ENCODE peak calls at places on chromosome 2, in four cellular contexts. One of them, this sample, is unnamed.
A peak's percentile ranks its signal among the peaks of the same experiment; 100 is the strongest.

GRCh38 chr2:15094161-15094560 is 461.6 kb downstream of the LRATD1 start:
- DNase-seq in AG10803: no peak
- DNase-seq in neural progenitor cell: no peak
- DNase-seq in T-helper 1 cell: no peak
- DNase-seq in this sample: no peak

GRCh38 chr2:170235860-170236638 is 58.1 kb downstream of the MYO3B start:
- DNase-seq in AG10803: peak; percentile 36
- DNase-seq in neural progenitor cell: peak; percentile 84
- DNase-seq in T-helper 1 cell: no peak
- DNase-seq in this sample: peak; percentile 59

GRCh38 chr2:68853035-68853434 is 18.2 kb downstream of the BMP10 start:
- DNase-seq in neural progenitor cell: no peak
- DNase-seq in T-helper 1 cell: no peak
- DNase-seq in AG10803: peak; percentile 22
- DNase-seq in this sample: no peak

GRCh38 chr2:63047534-63048281 is 2.9 kb upstream of the OTX1 start:
- DNase-seq in neural progenitor cell: peak; percentile 76
- DNase-seq in T-helper 1 cell: no peak
- DNase-seq in AG10803: no peak
- DNase-seq in this sample: no peak

GRCh38 chr2:178997477-178997876 is 52.5 kb downstream of the CCDC141 start:
- DNase-seq in T-helper 1 cell: no peak
- DNase-seq in AG10803: no peak
- DNase-seq in neural progenitor cell: no peak
- DNase-seq in this sample: no peak

GRCh38 chr2:34104601-34105000 is 505.5 kb upstream of the FAM98A start:
- DNase-seq in AG10803: no peak
- DNase-seq in T-helper 1 cell: no peak
- DNase-seq in neural progenitor cell: no peak
- DNase-seq in this sample: no peak

GRCh38 chr2:226408131-226408530 is 391.5 kb downstream of the IRS1 start:
- DNase-seq in neural progenitor cell: no peak
- DNase-seq in T-helper 1 cell: no peak
- DNase-seq in AG10803: no peak
- DNase-seq in this sample: no peak

GRCh38 chr2:95004702-95005101 is 20.8 kb upstream of the MAL start:
- DNase-seq in AG10803: no peak
- DNase-seq in neural progenitor cell: no peak
- DNase-seq in T-helper 1 cell: no peak
- DNase-seq in this sample: no peak

GRCh38 chr2:164887434-164888112 is 46.0 kb upstream of the COBLL1 start:
- DNase-seq in neural progenitor cell: no peak
- DNase-seq in T-helper 1 cell: no peak
- DNase-seq in AG10803: no peak
- DNase-seq in this sample: no peak

GRCh38 chr2:1744151-1744445 is 217 bp downstream of the PXDN start:
- DNase-seq in neural progenitor cell: peak; percentile 79
- DNase-seq in AG10803: no peak
- DNase-seq in T-helper 1 cell: no peak
- DNase-seq in this sample: no peak

GRCh38 chr2:9467687-9468086 is 6.7 kb upstream of the IAH1 start:
- DNase-seq in neural progenitor cell: no peak
- DNase-seq in AG10803: no peak
- DNase-seq in T-helper 1 cell: no peak
- DNase-seq in this sample: no peak

GRCh38 chr2:9174771-9175441 is 31.7 kb upstream of the ASAP2 start:
- DNase-seq in neural progenitor cell: no peak
- DNase-seq in T-helper 1 cell: no peak
- DNase-seq in AG10803: peak; percentile 81
- DNase-seq in this sample: no peak

GRCh38 chr2:65456074-65456473 is 23.7 kb upstream of the SPRED2 start:
- DNase-seq in AG10803: peak; percentile 70
- DNase-seq in neural progenitor cell: no peak
- DNase-seq in T-helper 1 cell: no peak
- DNase-seq in this sample: no peak

GRCh38 chr2:141767051-141767450 is 363.8 kb downstream of the LRP1B start:
- DNase-seq in T-helper 1 cell: no peak
- DNase-seq in neural progenitor cell: no peak
- DNase-seq in AG10803: peak; percentile 4
- DNase-seq in this sample: no peak

GRCh38 chr2:73828389-73828817 is 358 bp upstream of the STAMBP start:
- DNase-seq in neural progenitor cell: no peak
- DNase-seq in AG10803: no peak
- DNase-seq in T-helper 1 cell: no peak
- DNase-seq in this sample: no peak

GRCh38 chr2:170307052-170307451 is 129.1 kb downstream of the MYO3B start:
- DNase-seq in neural progenitor cell: no peak
- DNase-seq in T-helper 1 cell: no peak
- DNase-seq in AG10803: no peak
- DNase-seq in this sample: no peak

GRCh38 chr2:20609995-20610357 is 40.9 kb downstream of the HS1BP3 start:
- DNase-seq in T-helper 1 cell: no peak
- DNase-seq in AG10803: no peak
- DNase-seq in neural progenitor cell: no peak
- DNase-seq in this sample: no peak